ENCODE peak calls at places on chromosomes 12 and 14, in four cellular contexts. P is ovary, F is lung, U is mesendoderm. Q is an unnamed sample.

GRCh38 chr14:77111021-77111420 is 13.0 kb downstream of the CIPC start:
- DNase-seq in P (no peak), F (no peak), U (peak), Q (no peak)

GRCh38 chr12:124581792-124582424 is 14.5 kb upstream of the NCOR2 start:
- DNase-seq in P (no peak), F (no peak), U (no peak), Q (no peak)

GRCh38 chr12:67042697-67043131 is 226.4 kb upstream of the CAND1 start:
- DNase-seq in P (no peak), F (no peak), U (peak), Q (peak)

GRCh38 chr12:122793685-122794106 is 19.3 kb downstream of the CCDC62 start:
- DNase-seq in P (no peak), F (no peak), U (peak), Q (peak)

GRCh38 chr14:100393362-100393761 is 70.2 kb downstream of the SLC25A47 start:
- DNase-seq in P (no peak), F (no peak), U (peak), Q (peak)

GRCh38 chr12:12008232-12008850 is 62.4 kb upstream of the BCL2L14 start:
- DNase-seq in P (no peak), F (no peak), U (no peak), Q (no peak)

GRCh38 chr14:25381498-25381897 is 331.6 kb upstream of the STXBP6 start:
- DNase-seq in P (no peak), F (no peak), U (peak), Q (no peak)

GRCh38 chr12:43112101-43112661 is 439.8 kb downstream of the ADAMTS20 start:
- DNase-seq in P (no peak), F (no peak), U (no peak), Q (no peak)

GRCh38 chr12:67795235-67795634 is 146.7 kb downstream of the DYRK2 start:
- DNase-seq in P (no peak), F (no peak), U (no peak), Q (no peak)

GRCh38 chr12:132554857-132555630 is 55.3 kb downstream of the LRCOL1 start:
- DNase-seq in P (no peak), F (no peak), U (peak), Q (peak)

GRCh38 chr12:69714542-69714941 is 15.4 kb upstream of the BEST3 start:
- DNase-seq in P (no peak), F (no peak), U (no peak), Q (no peak)

GRCh38 chr12:120118710-120119097 is 2.2 kb upstream of the RAB35 start:
- DNase-seq in P (no peak), F (no peak), U (no peak), Q (no peak)

GRCh38 chr12:101459642-101460346 is 15.3 kb upstream of the SPIC start:
- DNase-seq in P (no peak), F (no peak), U (peak), Q (no peak)

GRCh38 chr12:5096241-5096880 is 52.7 kb downstream of the KCNA5 start:
- DNase-seq in P (no peak), F (peak), U (peak), Q (no peak)

GRCh38 chr14:69034612-69035262 is 55.6 kb upstream of the ACTN1 start:
- DNase-seq in P (no peak), F (no peak), U (peak), Q (no peak)

GRCh38 chr12:31591308-31591901 is 469 bp upstream of the DENND5B start:
- DNase-seq in P (no peak), F (no peak), U (peak), Q (peak)

GRCh38 chr12:69996276-69996675 is 171.2 kb downstream of the MYRFL start:
- DNase-seq in P (no peak), F (no peak), U (no peak), Q (no peak)

GRCh38 chr12:46800160-46800559 is 25.6 kb downstream of the SLC38A4 start:
- DNase-seq in P (no peak), F (no peak), U (no peak), Q (no peak)

GRCh38 chr12:43288666-43289065 is 263.3 kb downstream of the ADAMTS20 start:
- DNase-seq in P (no peak), F (no peak), U (peak), Q (no peak)

GRCh38 chr12:124736115-124737039 is 127.3 kb downstream of the SCARB1 start:
- DNase-seq in P (no peak), F (no peak), U (no peak), Q (no peak)

GRCh38 chr12:123489580-123489979 is 31.6 kb downstream of the SNRNP35 start:
- DNase-seq in P (no peak), F (no peak), U (no peak), Q (no peak)

GRCh38 chr14:26730929-26731618 is 133.2 kb upstream of the NOVA1 start:
- DNase-seq in P (no peak), F (no peak), U (peak), Q (peak)
- H3K27ac ChIP-seq in P (no peak), F (no peak), U (no peak), Q (no peak)

GRCh38 chr12:114041590-114041989 is 75.5 kb upstream of the RBM19 start:
- DNase-seq in P (no peak), F (no peak), U (no peak), Q (no peak)

GRCh38 chr12:114041136-114041535 is 75.0 kb upstream of the RBM19 start:
- DNase-seq in P (no peak), F (no peak), U (no peak), Q (no peak)

GRCh38 chr12:114045333-114045732 is 79.2 kb upstream of the RBM19 start:
- DNase-seq in P (no peak), F (no peak), U (peak), Q (no peak)

GRCh38 chr12:114046236-114046998 is 80.3 kb upstream of the RBM19 start:
- DNase-seq in P (no peak), F (no peak), U (no peak), Q (no peak)
- H3K27ac ChIP-seq in P (no peak), F (no peak), U (no peak), Q (no peak)

GRCh38 chr12:2324375-2324774 is 271.6 kb downstream of the CACNA1C start:
- DNase-seq in P (no peak), F (no peak), U (no peak), Q (no peak)
- H3K27ac ChIP-seq in P (no peak), F (no peak), U (no peak), Q (no peak)

GRCh38 chr14:65239143-65239672 is 136.9 kb upstream of the MAX start:
- DNase-seq in P (no peak), F (no peak), U (peak), Q (no peak)
- H3K27ac ChIP-seq in P (no peak), F (no peak), U (no peak), Q (no peak)

GRCh38 chr14:102504302-102504950 is 5.2 kb downstream of the ANKRD9 start:
- DNase-seq in P (no peak), F (no peak), U (no peak), Q (no peak)

GRCh38 chr14:102506599-102506871 is 3.0 kb downstream of the ANKRD9 start:
- DNase-seq in P (no peak), F (no peak), U (no peak), Q (no peak)

GRCh38 chr14:102504951-102505600 is 4.5 kb downstream of the ANKRD9 start:
- DNase-seq in P (no peak), F (no peak), U (no peak), Q (no peak)

GRCh38 chr14:102507026-102507860 is 2.3 kb downstream of the ANKRD9 start:
- DNase-seq in P (no peak), F (no peak), U (no peak), Q (no peak)

GRCh38 chr14:102505775-102506598 is 3.6 kb downstream of the ANKRD9 start:
- DNase-seq in P (no peak), F (no peak), U (no peak), Q (no peak)
- H3K27ac ChIP-seq in P (no peak), F (no peak), U (no peak), Q (no peak)

DNA sequence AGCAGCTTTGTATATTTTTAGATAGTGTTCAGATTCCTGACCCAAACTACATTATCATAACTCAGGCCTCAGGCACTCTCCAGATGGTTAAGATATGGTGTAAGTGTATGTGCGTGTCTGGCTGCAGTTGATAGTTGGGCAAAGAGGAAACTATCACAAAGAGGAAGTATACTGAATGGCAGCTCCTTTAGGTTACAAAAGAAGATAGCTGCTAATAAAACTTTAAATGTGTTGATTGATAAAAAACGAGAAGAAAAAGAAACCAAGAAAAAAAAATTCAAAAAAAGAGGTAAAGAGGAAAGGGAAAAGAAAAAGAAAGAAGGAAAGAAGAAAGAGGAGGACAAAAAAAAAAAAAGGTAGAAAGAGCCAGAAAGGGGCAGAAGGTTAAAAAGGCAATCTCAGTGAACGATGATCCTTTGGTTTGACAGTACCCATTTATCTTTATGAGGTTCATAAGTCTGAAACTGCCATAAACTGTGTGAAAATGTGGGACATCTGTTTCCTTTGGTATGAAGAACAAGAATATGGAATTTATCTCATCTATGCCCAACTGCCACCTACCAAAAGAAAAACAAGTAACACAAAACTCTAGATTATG is 42.2 kb downstream of the TAOK3 start:
- DNase-seq in P (no peak), F (no peak), U (no peak), Q (no peak)
- H3K27ac ChIP-seq in P (no peak), F (no peak), U (no peak), Q (no peak)

GRCh38 chr12:115257791-115258190 is 573.8 kb upstream of the TBX3 start:
- DNase-seq in P (no peak), F (no peak), U (no peak), Q (no peak)
- H3K27ac ChIP-seq in P (no peak), F (no peak), U (no peak), Q (no peak)

GRCh38 chr14:38250316-38250715 is 5.6 kb downstream of the CLEC14A start:
- DNase-seq in P (no peak), F (no peak), U (no peak), Q (no peak)
- H3K27ac ChIP-seq in P (no peak), F (no peak), U (no peak), Q (no peak)

DNA sequence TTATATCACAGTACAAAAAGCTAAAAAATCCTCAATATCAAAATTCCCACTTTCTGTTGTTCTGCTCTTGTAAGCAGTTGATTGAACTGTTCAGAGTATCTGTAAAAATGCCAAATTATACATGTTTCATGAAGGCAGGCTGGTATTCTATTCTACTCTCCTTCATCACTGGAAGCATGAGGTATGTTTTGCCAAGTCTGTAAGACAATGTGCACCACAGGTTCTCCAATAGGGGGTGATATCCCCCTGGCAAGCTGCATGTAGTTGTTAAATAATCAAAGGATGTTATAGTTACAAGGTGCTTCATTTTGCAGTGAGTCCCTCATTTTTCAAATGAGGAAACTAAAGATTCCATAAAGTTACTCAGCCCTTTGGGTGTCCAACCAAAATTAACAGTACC is 15.1 kb upstream of the NEK9 start:
- DNase-seq in P (no peak), F (no peak), U (peak), Q (peak)
- H3K27ac ChIP-seq in P (no peak), F (no peak), U (no peak), Q (no peak)

Q was measured in WERI-Rb-1.